ENCODE peak calls at places on chromosome 4, in eight cellular contexts. One of them, this sample, is unnamed.

GRCh38 chr4:1839306-1839705 is 16.6 kb downstream of the LETM1 start:
- DNase-seq in dorsolateral prefrontal cortex: no peak
- DNase-seq in kidney epithelial cell: no peak
- DNase-seq in left ventricle myocardium inferior: no peak
- DNase-seq in tibial artery: no peak
- DNase-seq in IMR-90: no peak
- DNase-seq in astrocyte of the cerebellum: no peak
- DNase-seq in psoas muscle: no peak
- DNase-seq in this sample: no peak

GRCh38 chr4:38163216-38164006 is 203.2 kb downstream of the PTTG2 start:
- DNase-seq in dorsolateral prefrontal cortex: no peak
- DNase-seq in left ventricle myocardium inferior: no peak
- DNase-seq in tibial artery: no peak
- DNase-seq in kidney epithelial cell: peak
- DNase-seq in IMR-90: peak
- DNase-seq in psoas muscle: no peak
- DNase-seq in astrocyte of the cerebellum: no peak
- DNase-seq in this sample: no peak

GRCh38 chr4:130486186-130486585 is 1390.2 kb downstream of the C4orf33 start:
- DNase-seq in astrocyte of the cerebellum: peak
- DNase-seq in left ventricle myocardium inferior: no peak
- DNase-seq in tibial artery: no peak
- DNase-seq in dorsolateral prefrontal cortex: no peak
- DNase-seq in kidney epithelial cell: no peak
- DNase-seq in IMR-90: peak
- DNase-seq in psoas muscle: no peak
- DNase-seq in this sample: no peak

GRCh38 chr4:83772680-83773079 is 236.8 kb downstream of the GPAT3 start:
- DNase-seq in kidney epithelial cell: no peak
- DNase-seq in left ventricle myocardium inferior: no peak
- DNase-seq in astrocyte of the cerebellum: no peak
- DNase-seq in dorsolateral prefrontal cortex: no peak
- DNase-seq in psoas muscle: no peak
- DNase-seq in tibial artery: no peak
- DNase-seq in IMR-90: peak
- DNase-seq in this sample: no peak

GRCh38 chr4:55547461-55547770 is 707 bp upstream of the CLOCK start:
- DNase-seq in left ventricle myocardium inferior: peak
- DNase-seq in tibial artery: no peak
- DNase-seq in kidney epithelial cell: no peak
- DNase-seq in astrocyte of the cerebellum: no peak
- DNase-seq in psoas muscle: no peak
- DNase-seq in dorsolateral prefrontal cortex: peak
- DNase-seq in IMR-90: no peak
- DNase-seq in this sample: no peak

GRCh38 chr4:85776579-85776978 is 301.6 kb downstream of the ARHGAP24 start:
- DNase-seq in IMR-90: peak
- DNase-seq in tibial artery: no peak
- DNase-seq in psoas muscle: no peak
- DNase-seq in dorsolateral prefrontal cortex: no peak
- DNase-seq in left ventricle myocardium inferior: no peak
- DNase-seq in astrocyte of the cerebellum: no peak
- DNase-seq in kidney epithelial cell: peak
- DNase-seq in this sample: no peak

GRCh38 chr4:134470544-134470943 is 269.0 kb upstream of the PABPC4L start:
- DNase-seq in dorsolateral prefrontal cortex: no peak
- DNase-seq in IMR-90: no peak
- DNase-seq in tibial artery: no peak
- DNase-seq in astrocyte of the cerebellum: no peak
- DNase-seq in kidney epithelial cell: no peak
- DNase-seq in psoas muscle: no peak
- DNase-seq in left ventricle myocardium inferior: no peak
- DNase-seq in this sample: no peak

GRCh38 chr4:141131738-141132688 is 1.3 kb downstream of the RNF150 start:
- DNase-seq in kidney epithelial cell: no peak
- DNase-seq in psoas muscle: peak
- DNase-seq in tibial artery: peak
- DNase-seq in dorsolateral prefrontal cortex: peak
- DNase-seq in astrocyte of the cerebellum: no peak
- DNase-seq in left ventricle myocardium inferior: peak
- DNase-seq in IMR-90: peak
- DNase-seq in this sample: no peak

GRCh38 chr4:64940698-64941097 is 531.4 kb upstream of the TECRL start:
- DNase-seq in kidney epithelial cell: peak
- DNase-seq in astrocyte of the cerebellum: peak
- DNase-seq in psoas muscle: no peak
- DNase-seq in left ventricle myocardium inferior: no peak
- DNase-seq in tibial artery: no peak
- DNase-seq in dorsolateral prefrontal cortex: no peak
- DNase-seq in IMR-90: no peak
- DNase-seq in this sample: no peak

GRCh38 chr4:88981571-88981970 is 75.4 kb downstream of the FAM13A start:
- DNase-seq in dorsolateral prefrontal cortex: no peak
- DNase-seq in tibial artery: no peak
- DNase-seq in kidney epithelial cell: no peak
- DNase-seq in astrocyte of the cerebellum: no peak
- DNase-seq in psoas muscle: no peak
- DNase-seq in IMR-90: peak
- DNase-seq in left ventricle myocardium inferior: no peak
- DNase-seq in this sample: no peak

GRCh38 chr4:61200195-61200990 is at the start of gene ADGRL3:
- DNase-seq in kidney epithelial cell: no peak
- DNase-seq in tibial artery: peak
- DNase-seq in dorsolateral prefrontal cortex: peak
- DNase-seq in left ventricle myocardium inferior: peak
- DNase-seq in astrocyte of the cerebellum: no peak
- DNase-seq in IMR-90: peak
- DNase-seq in psoas muscle: no peak
- DNase-seq in this sample: no peak

GRCh38 chr4:102299708-102300107 is 45.6 kb downstream of the SLC39A8 start:
- DNase-seq in tibial artery: no peak
- DNase-seq in kidney epithelial cell: peak
- DNase-seq in IMR-90: peak
- DNase-seq in astrocyte of the cerebellum: peak
- DNase-seq in left ventricle myocardium inferior: peak
- DNase-seq in dorsolateral prefrontal cortex: peak
- DNase-seq in psoas muscle: no peak
- DNase-seq in this sample: peak

GRCh38 chr4:159283697-159284492 is 181.0 kb downstream of the RAPGEF2 start:
- DNase-seq in left ventricle myocardium inferior: no peak
- DNase-seq in tibial artery: no peak
- DNase-seq in kidney epithelial cell: peak
- DNase-seq in dorsolateral prefrontal cortex: no peak
- DNase-seq in psoas muscle: no peak
- DNase-seq in IMR-90: peak
- DNase-seq in astrocyte of the cerebellum: peak
- DNase-seq in this sample: peak

GRCh38 chr4:6674500-6675149 is 19.1 kb upstream of the S100P start:
- DNase-seq in kidney epithelial cell: no peak
- DNase-seq in astrocyte of the cerebellum: no peak
- DNase-seq in psoas muscle: no peak
- DNase-seq in IMR-90: peak
- DNase-seq in left ventricle myocardium inferior: no peak
- DNase-seq in tibial artery: peak
- DNase-seq in dorsolateral prefrontal cortex: no peak
- DNase-seq in this sample: no peak

GRCh38 chr4:113467581-113467980 is 294.0 kb downstream of the CAMK2D start:
- DNase-seq in left ventricle myocardium inferior: no peak
- DNase-seq in tibial artery: no peak
- DNase-seq in IMR-90: peak
- DNase-seq in kidney epithelial cell: no peak
- DNase-seq in psoas muscle: no peak
- DNase-seq in astrocyte of the cerebellum: no peak
- DNase-seq in dorsolateral prefrontal cortex: no peak
- DNase-seq in this sample: peak

GRCh38 chr4:113471141-113471860 is 290.2 kb downstream of the CAMK2D start:
- DNase-seq in kidney epithelial cell: no peak
- DNase-seq in psoas muscle: no peak
- DNase-seq in left ventricle myocardium inferior: no peak
- DNase-seq in tibial artery: no peak
- DNase-seq in IMR-90: peak
- DNase-seq in dorsolateral prefrontal cortex: no peak
- DNase-seq in astrocyte of the cerebellum: peak
- DNase-seq in this sample: no peak

GRCh38 chr4:113469926-113470325 is 291.6 kb downstream of the CAMK2D start:
- DNase-seq in dorsolateral prefrontal cortex: no peak
- DNase-seq in astrocyte of the cerebellum: no peak
- DNase-seq in left ventricle myocardium inferior: no peak
- DNase-seq in IMR-90: no peak
- DNase-seq in tibial artery: no peak
- DNase-seq in kidney epithelial cell: no peak
- DNase-seq in psoas muscle: no peak
- DNase-seq in this sample: no peak

GRCh38 chr4:113469023-113469390 is 292.5 kb downstream of the CAMK2D start:
- DNase-seq in IMR-90: peak
- DNase-seq in tibial artery: no peak
- DNase-seq in astrocyte of the cerebellum: no peak
- DNase-seq in left ventricle myocardium inferior: no peak
- DNase-seq in psoas muscle: no peak
- DNase-seq in kidney epithelial cell: no peak
- DNase-seq in dorsolateral prefrontal cortex: no peak
- DNase-seq in this sample: no peak

DNA sequence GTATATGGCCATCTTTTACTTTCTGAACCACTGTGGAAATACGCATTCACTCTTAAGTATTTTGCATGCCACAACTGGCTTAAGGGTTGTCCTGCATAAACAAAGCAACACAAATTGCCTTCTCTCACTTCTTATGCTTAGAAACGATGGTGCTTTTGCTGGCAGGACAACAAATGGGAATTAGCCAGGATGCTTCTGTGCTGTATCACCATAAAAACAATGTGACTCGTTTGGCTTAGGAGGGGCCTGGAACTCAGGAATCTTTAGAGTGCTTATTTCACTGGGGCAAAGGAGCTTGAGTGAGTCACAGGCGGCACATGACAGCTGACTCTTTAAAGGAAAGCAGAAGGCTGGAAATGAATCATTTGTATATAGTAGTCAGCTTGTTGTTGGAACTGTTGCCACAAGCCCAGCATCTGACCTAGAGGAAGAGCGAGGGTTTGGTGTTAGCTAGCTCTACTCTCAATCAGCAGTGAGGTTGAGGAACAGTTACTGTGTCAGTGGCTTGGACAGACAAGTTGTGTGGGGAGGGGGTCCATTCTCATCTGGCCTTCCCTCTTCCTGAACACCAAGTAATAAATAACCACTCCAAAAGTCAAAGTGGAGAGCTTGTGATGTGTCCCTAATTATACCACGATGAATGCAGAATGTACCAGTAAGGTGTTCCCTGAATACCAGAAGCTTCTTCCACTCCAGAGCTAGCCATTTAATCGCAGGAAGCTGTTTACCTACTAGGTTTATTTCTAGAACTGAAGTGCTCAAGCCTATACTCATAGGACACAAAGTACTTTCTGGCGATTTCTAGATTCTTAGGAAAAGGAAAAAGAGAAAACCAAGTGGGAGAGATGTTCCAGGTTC is 293.1 kb downstream of the CAMK2D start:
- DNase-seq in psoas muscle: peak
- DNase-seq in astrocyte of the cerebellum: peak
- DNase-seq in kidney epithelial cell: peak
- DNase-seq in tibial artery: peak
- DNase-seq in dorsolateral prefrontal cortex: peak
- DNase-seq in left ventricle myocardium inferior: peak
- DNase-seq in IMR-90: peak
- DNase-seq in this sample: peak
- H3K4me3 ChIP-seq in psoas muscle: peak
- H3K4me3 ChIP-seq in astrocyte of the cerebellum: no peak
- H3K4me3 ChIP-seq in kidney epithelial cell: no peak
- H3K4me3 ChIP-seq in tibial artery: peak
- H3K4me3 ChIP-seq in dorsolateral prefrontal cortex: no peak
- H3K4me3 ChIP-seq in left ventricle myocardium inferior: peak
- H3K4me3 ChIP-seq in IMR-90: peak
- H3K4me3 ChIP-seq in this sample: peak

DNA sequence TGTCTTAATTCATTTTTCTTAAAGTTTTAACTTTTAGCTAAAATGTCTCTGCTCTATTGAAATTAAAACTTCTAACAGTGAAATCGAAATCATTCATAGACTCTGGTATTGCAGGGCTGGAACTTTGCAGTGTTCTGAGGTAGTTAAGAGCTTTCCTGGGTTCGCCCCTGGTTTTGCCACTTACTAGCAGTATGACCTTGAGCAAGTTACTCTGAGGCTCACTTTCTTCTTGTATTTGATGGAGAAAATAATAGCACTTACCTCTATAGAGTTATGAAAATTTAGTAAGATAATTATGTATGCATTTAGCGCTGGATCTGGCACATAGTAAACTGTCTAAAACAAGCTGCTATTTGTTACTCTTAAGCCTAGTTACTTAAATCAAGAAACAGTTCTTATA is 1.7 kb downstream of the SLAIN2 start:
- DNase-seq in left ventricle myocardium inferior: no peak
- DNase-seq in kidney epithelial cell: no peak
- DNase-seq in tibial artery: no peak
- DNase-seq in dorsolateral prefrontal cortex: no peak
- DNase-seq in astrocyte of the cerebellum: no peak
- DNase-seq in psoas muscle: no peak
- DNase-seq in IMR-90: no peak
- DNase-seq in this sample: no peak
- TF ChIP-seq CTCF in left ventricle myocardium inferior: no peak
- TF ChIP-seq CTCF in kidney epithelial cell: no peak
- TF ChIP-seq CTCF in tibial artery: no peak
- TF ChIP-seq CTCF in dorsolateral prefrontal cortex: no peak
- TF ChIP-seq CTCF in astrocyte of the cerebellum: no peak
- TF ChIP-seq CTCF in psoas muscle: no peak
- TF ChIP-seq CTCF in IMR-90: no peak
- TF ChIP-seq CTCF in this sample: no peak

GRCh38 chr4:113905301-113905700 is 74.1 kb downstream of the ARSJ start:
- DNase-seq in astrocyte of the cerebellum: no peak
- DNase-seq in psoas muscle: no peak
- DNase-seq in dorsolateral prefrontal cortex: no peak
- DNase-seq in tibial artery: no peak
- DNase-seq in kidney epithelial cell: no peak
- DNase-seq in left ventricle myocardium inferior: no peak
- DNase-seq in IMR-90: no peak
- DNase-seq in this sample: no peak

GRCh38 chr4:113899260-113900177 is 79.9 kb downstream of the ARSJ start:
- DNase-seq in tibial artery: no peak
- DNase-seq in dorsolateral prefrontal cortex: no peak
- DNase-seq in astrocyte of the cerebellum: no peak
- DNase-seq in left ventricle myocardium inferior: no peak
- DNase-seq in psoas muscle: no peak
- DNase-seq in kidney epithelial cell: no peak
- DNase-seq in IMR-90: no peak
- DNase-seq in this sample: no peak

GRCh38 chr4:113907559-113907958 is 71.9 kb downstream of the ARSJ start:
- DNase-seq in astrocyte of the cerebellum: no peak
- DNase-seq in kidney epithelial cell: no peak
- DNase-seq in IMR-90: no peak
- DNase-seq in tibial artery: no peak
- DNase-seq in dorsolateral prefrontal cortex: no peak
- DNase-seq in left ventricle myocardium inferior: no peak
- DNase-seq in psoas muscle: no peak
- DNase-seq in this sample: no peak

GRCh38 chr4:113901994-113902787 is 77.3 kb downstream of the ARSJ start:
- DNase-seq in kidney epithelial cell: peak
- DNase-seq in tibial artery: no peak
- DNase-seq in dorsolateral prefrontal cortex: no peak
- DNase-seq in psoas muscle: no peak
- DNase-seq in IMR-90: no peak
- DNase-seq in left ventricle myocardium inferior: no peak
- DNase-seq in astrocyte of the cerebellum: no peak
- DNase-seq in this sample: no peak
- H3K4me3 ChIP-seq in kidney epithelial cell: no peak
- H3K4me3 ChIP-seq in tibial artery: no peak
- H3K4me3 ChIP-seq in dorsolateral prefrontal cortex: no peak
- H3K4me3 ChIP-seq in psoas muscle: no peak
- H3K4me3 ChIP-seq in IMR-90: no peak
- H3K4me3 ChIP-seq in left ventricle myocardium inferior: no peak
- H3K4me3 ChIP-seq in astrocyte of the cerebellum: no peak
- H3K4me3 ChIP-seq in this sample: no peak

GRCh38 chr4:187744911-187745310 is 250.7 kb upstream of the ZFP42 start:
- DNase-seq in dorsolateral prefrontal cortex: no peak
- DNase-seq in tibial artery: no peak
- DNase-seq in psoas muscle: no peak
- DNase-seq in IMR-90: no peak
- DNase-seq in astrocyte of the cerebellum: no peak
- DNase-seq in kidney epithelial cell: no peak
- DNase-seq in left ventricle myocardium inferior: no peak
- DNase-seq in this sample: no peak
- TF ChIP-seq CTCF in dorsolateral prefrontal cortex: no peak
- TF ChIP-seq CTCF in tibial artery: no peak
- TF ChIP-seq CTCF in psoas muscle: no peak
- TF ChIP-seq CTCF in IMR-90: no peak
- TF ChIP-seq CTCF in astrocyte of the cerebellum: no peak
- TF ChIP-seq CTCF in kidney epithelial cell: no peak
- TF ChIP-seq CTCF in left ventricle myocardium inferior: no peak
- TF ChIP-seq CTCF in this sample: no peak